ENCODE peak calls at places on chromosomes 16 and 17, in seven cellular contexts. One of them, this sample, is unnamed.

GRCh38 chr17:27888072-27888471 is 5.1 kb downstream of the LYRM9 start:
- DNase-seq in aorta: no peak
- DNase-seq in IMR-90: no peak
- DNase-seq in mammary epithelial cell: no peak
- DNase-seq in stomach: no peak
- DNase-seq in dorsolateral prefrontal cortex: no peak
- DNase-seq in SJCRH30: no peak
- DNase-seq in this sample: no peak

GRCh38 chr16:30473231-30474061 is 904 bp downstream of the ITGAL start:
- DNase-seq in aorta: peak
- DNase-seq in mammary epithelial cell: no peak
- DNase-seq in IMR-90: no peak
- DNase-seq in dorsolateral prefrontal cortex: no peak
- DNase-seq in stomach: no peak
- DNase-seq in SJCRH30: no peak
- DNase-seq in this sample: no peak

GRCh38 chr17:56824503-56824902 is 9.2 kb downstream of the C17orf67 start:
- DNase-seq in stomach: no peak
- DNase-seq in mammary epithelial cell: no peak
- DNase-seq in dorsolateral prefrontal cortex: no peak
- DNase-seq in aorta: no peak
- DNase-seq in SJCRH30: peak
- DNase-seq in IMR-90: no peak
- DNase-seq in this sample: no peak

GRCh38 chr16:51607202-51607756 is 456.2 kb upstream of the SALL1 start:
- DNase-seq in IMR-90: no peak
- DNase-seq in aorta: no peak
- DNase-seq in SJCRH30: no peak
- DNase-seq in dorsolateral prefrontal cortex: no peak
- DNase-seq in stomach: no peak
- DNase-seq in mammary epithelial cell: no peak
- DNase-seq in this sample: no peak

GRCh38 chr16:56965939-56966515 is 4.3 kb downstream of the CETP start:
- DNase-seq in aorta: no peak
- DNase-seq in dorsolateral prefrontal cortex: no peak
- DNase-seq in stomach: no peak
- DNase-seq in mammary epithelial cell: no peak
- DNase-seq in SJCRH30: no peak
- DNase-seq in IMR-90: no peak
- DNase-seq in this sample: no peak

GRCh38 chr16:28212532-28212873 is 738 bp upstream of the XPO6 start:
- DNase-seq in IMR-90: peak
- DNase-seq in dorsolateral prefrontal cortex: no peak
- DNase-seq in mammary epithelial cell: peak
- DNase-seq in SJCRH30: peak
- DNase-seq in aorta: no peak
- DNase-seq in stomach: no peak
- DNase-seq in this sample: no peak

GRCh38 chr16:85941863-85942644 is 43.1 kb downstream of the IRF8 start:
- DNase-seq in dorsolateral prefrontal cortex: no peak
- DNase-seq in mammary epithelial cell: no peak
- DNase-seq in IMR-90: no peak
- DNase-seq in SJCRH30: no peak
- DNase-seq in stomach: no peak
- DNase-seq in aorta: no peak
- DNase-seq in this sample: no peak

GRCh38 chr16:3640632-3641501 is 13.6 kb upstream of the DNASE1 start:
- DNase-seq in SJCRH30: no peak
- DNase-seq in stomach: no peak
- DNase-seq in mammary epithelial cell: no peak
- DNase-seq in dorsolateral prefrontal cortex: no peak
- DNase-seq in aorta: no peak
- DNase-seq in IMR-90: no peak
- DNase-seq in this sample: no peak

GRCh38 chr16:23901178-23902131 is 65.7 kb downstream of the PRKCB start:
- DNase-seq in mammary epithelial cell: no peak
- DNase-seq in IMR-90: no peak
- DNase-seq in stomach: no peak
- DNase-seq in dorsolateral prefrontal cortex: no peak
- DNase-seq in SJCRH30: no peak
- DNase-seq in aorta: no peak
- DNase-seq in this sample: no peak

GRCh38 chr17:59804910-59805381 is 87.8 kb downstream of the TUBD1 start:
- DNase-seq in SJCRH30: no peak
- DNase-seq in mammary epithelial cell: no peak
- DNase-seq in stomach: no peak
- DNase-seq in IMR-90: no peak
- DNase-seq in aorta: no peak
- DNase-seq in dorsolateral prefrontal cortex: no peak
- DNase-seq in this sample: no peak

GRCh38 chr17:78957076-78957475 is 22.6 kb downstream of the LGALS3BP start:
- DNase-seq in mammary epithelial cell: no peak
- DNase-seq in dorsolateral prefrontal cortex: no peak
- DNase-seq in IMR-90: peak
- DNase-seq in SJCRH30: no peak
- DNase-seq in stomach: peak
- DNase-seq in aorta: no peak
- DNase-seq in this sample: no peak

GRCh38 chr17:8188408-8188839 is 1.6 kb downstream of the BORCS6 start:
- DNase-seq in mammary epithelial cell: no peak
- DNase-seq in IMR-90: no peak
- DNase-seq in SJCRH30: no peak
- DNase-seq in dorsolateral prefrontal cortex: no peak
- DNase-seq in stomach: no peak
- DNase-seq in aorta: peak
- DNase-seq in this sample: no peak

GRCh38 chr17:36812762-36813161 is 124.5 kb upstream of the LHX1 start:
- DNase-seq in SJCRH30: no peak
- DNase-seq in IMR-90: no peak
- DNase-seq in mammary epithelial cell: no peak
- DNase-seq in aorta: no peak
- DNase-seq in dorsolateral prefrontal cortex: no peak
- DNase-seq in stomach: no peak
- DNase-seq in this sample: no peak

GRCh38 chr17:74833501-74834361 is 26.0 kb downstream of the GRIN2C start:
- DNase-seq in SJCRH30: no peak
- DNase-seq in aorta: peak
- DNase-seq in mammary epithelial cell: peak
- DNase-seq in dorsolateral prefrontal cortex: no peak
- DNase-seq in IMR-90: peak
- DNase-seq in stomach: no peak
- DNase-seq in this sample: peak

GRCh38 chr17:78898947-78899346 is 4.1 kb downstream of the CEP295NL start:
- DNase-seq in aorta: no peak
- DNase-seq in mammary epithelial cell: no peak
- DNase-seq in stomach: no peak
- DNase-seq in IMR-90: no peak
- DNase-seq in dorsolateral prefrontal cortex: no peak
- DNase-seq in SJCRH30: no peak
- DNase-seq in this sample: no peak

GRCh38 chr16:53518550-53519416 is 15.8 kb upstream of the AKTIP start:
- DNase-seq in IMR-90: peak
- DNase-seq in SJCRH30: peak
- DNase-seq in aorta: no peak
- DNase-seq in stomach: peak
- DNase-seq in dorsolateral prefrontal cortex: no peak
- DNase-seq in mammary epithelial cell: no peak
- DNase-seq in this sample: peak
- H3K4me3 ChIP-seq in IMR-90: no peak
- H3K4me3 ChIP-seq in SJCRH30: no peak
- H3K4me3 ChIP-seq in aorta: no peak
- H3K4me3 ChIP-seq in stomach: no peak
- H3K4me3 ChIP-seq in dorsolateral prefrontal cortex: no peak
- H3K4me3 ChIP-seq in mammary epithelial cell: no peak
- H3K4me3 ChIP-seq in this sample: no peak

DNA sequence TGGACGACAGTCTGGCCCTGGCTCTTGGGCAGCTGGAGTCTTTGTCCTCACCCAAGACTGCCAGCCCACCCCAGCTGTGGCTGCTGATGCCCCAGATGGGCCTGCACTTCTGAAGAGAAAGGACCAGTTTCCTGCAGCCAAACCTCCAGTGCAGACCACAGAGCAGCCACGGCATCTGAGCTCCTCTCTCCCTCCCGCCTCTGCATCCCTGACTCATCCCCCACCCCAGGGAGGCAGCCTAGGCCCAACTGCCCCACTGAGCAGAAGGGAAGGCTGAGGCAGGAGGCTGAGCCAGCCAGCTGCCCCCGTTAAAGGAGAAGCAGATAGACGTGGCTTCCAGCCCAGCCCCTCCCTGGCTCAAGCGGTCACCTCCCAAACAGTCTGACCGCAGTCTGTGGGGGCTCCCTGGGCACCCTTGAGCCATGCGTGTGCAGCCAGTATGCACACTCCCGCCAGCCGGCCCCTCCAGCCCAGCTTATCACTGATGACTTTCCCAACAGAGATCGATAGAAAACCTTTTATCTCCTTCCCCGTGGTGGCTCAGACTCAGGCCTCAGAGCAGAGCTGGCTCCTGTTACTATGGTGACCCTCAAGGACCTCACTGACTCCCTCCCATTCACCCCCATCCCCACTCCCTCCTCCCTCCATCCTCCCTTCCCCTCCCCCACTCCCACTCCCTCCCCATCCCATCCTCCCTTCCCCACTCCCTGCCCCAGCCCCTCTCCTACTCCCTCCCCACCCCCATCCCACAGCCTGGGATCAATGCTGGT is 12.0 kb upstream of the RAI1 start:
- DNase-seq in IMR-90: peak
- DNase-seq in mammary epithelial cell: no peak
- DNase-seq in dorsolateral prefrontal cortex: no peak
- DNase-seq in SJCRH30: peak
- DNase-seq in stomach: no peak
- DNase-seq in aorta: no peak
- DNase-seq in this sample: no peak
- H3K27ac ChIP-seq in IMR-90: no peak
- H3K27ac ChIP-seq in mammary epithelial cell: no peak
- H3K27ac ChIP-seq in dorsolateral prefrontal cortex: no peak
- H3K27ac ChIP-seq in SJCRH30: no peak
- H3K27ac ChIP-seq in stomach: no peak
- H3K27ac ChIP-seq in aorta: no peak
- H3K27ac ChIP-seq in this sample: peak

GRCh38 chr17:76307966-76308338 is at the start of gene QRICH2:
- DNase-seq in SJCRH30: no peak
- DNase-seq in IMR-90: no peak
- DNase-seq in dorsolateral prefrontal cortex: no peak
- DNase-seq in aorta: no peak
- DNase-seq in stomach: no peak
- DNase-seq in mammary epithelial cell: no peak
- DNase-seq in this sample: no peak

GRCh38 chr17:76309461-76309860 is 1.4 kb upstream of the QRICH2 start:
- DNase-seq in mammary epithelial cell: no peak
- DNase-seq in stomach: no peak
- DNase-seq in IMR-90: no peak
- DNase-seq in dorsolateral prefrontal cortex: no peak
- DNase-seq in aorta: no peak
- DNase-seq in SJCRH30: no peak
- DNase-seq in this sample: no peak

GRCh38 chr17:76304226-76305134 is 3.6 kb downstream of the QRICH2 start:
- DNase-seq in stomach: no peak
- DNase-seq in mammary epithelial cell: no peak
- DNase-seq in dorsolateral prefrontal cortex: no peak
- DNase-seq in IMR-90: no peak
- DNase-seq in SJCRH30: no peak
- DNase-seq in aorta: peak
- DNase-seq in this sample: no peak

DNA sequence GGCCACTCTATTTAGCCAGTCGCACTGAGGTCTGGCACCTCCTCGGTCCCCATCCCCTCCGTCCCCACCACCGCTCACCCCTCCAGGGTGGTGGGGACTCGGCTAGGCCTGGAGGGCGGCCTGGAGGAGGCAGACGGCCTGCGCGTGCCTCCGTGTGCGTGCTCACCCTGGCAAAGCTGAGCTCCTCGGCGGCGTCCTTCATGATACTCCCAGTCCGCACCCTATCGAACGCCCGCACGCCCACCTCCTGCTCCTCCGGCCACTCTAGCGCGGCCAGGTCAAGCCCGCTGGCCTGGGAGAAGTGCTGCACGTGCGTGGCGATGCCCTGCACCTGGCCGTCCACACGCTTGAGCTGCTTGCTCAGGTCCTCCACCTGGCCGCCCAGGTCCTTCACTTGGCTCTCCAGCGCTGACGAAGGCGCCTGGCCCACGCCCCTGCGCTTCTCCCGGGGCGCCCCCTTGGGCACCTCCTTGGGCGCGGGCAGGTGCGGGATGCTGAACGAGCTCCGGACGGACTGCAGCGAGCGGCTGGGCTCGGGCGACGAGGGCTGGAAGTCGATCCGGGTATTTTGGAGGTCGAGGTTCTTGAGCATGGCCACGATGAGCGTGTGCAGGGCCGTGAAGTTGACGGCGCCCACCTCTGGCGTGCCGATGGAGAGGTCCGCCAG is 644 bp downstream of the QRICH2 start:
- DNase-seq in stomach: no peak
- DNase-seq in SJCRH30: no peak
- DNase-seq in IMR-90: no peak
- DNase-seq in aorta: no peak
- DNase-seq in dorsolateral prefrontal cortex: no peak
- DNase-seq in mammary epithelial cell: no peak
- DNase-seq in this sample: no peak
- H3K4me3 ChIP-seq in stomach: no peak
- H3K4me3 ChIP-seq in SJCRH30: no peak
- H3K4me3 ChIP-seq in IMR-90: no peak
- H3K4me3 ChIP-seq in aorta: no peak
- H3K4me3 ChIP-seq in dorsolateral prefrontal cortex: no peak
- H3K4me3 ChIP-seq in mammary epithelial cell: no peak
- H3K4me3 ChIP-seq in this sample: no peak

GRCh38 chr17:72901657-72902056 is 190.8 kb downstream of the SLC39A11 start:
- DNase-seq in mammary epithelial cell: no peak
- DNase-seq in dorsolateral prefrontal cortex: no peak
- DNase-seq in stomach: no peak
- DNase-seq in aorta: no peak
- DNase-seq in IMR-90: no peak
- DNase-seq in SJCRH30: no peak
- DNase-seq in this sample: no peak

GRCh38 chr17:72900542-72900941 is 191.9 kb downstream of the SLC39A11 start:
- DNase-seq in SJCRH30: no peak
- DNase-seq in mammary epithelial cell: no peak
- DNase-seq in IMR-90: peak
- DNase-seq in aorta: no peak
- DNase-seq in dorsolateral prefrontal cortex: no peak
- DNase-seq in stomach: no peak
- DNase-seq in this sample: no peak

GRCh38 chr17:72906306-72906705 is 186.2 kb downstream of the SLC39A11 start:
- DNase-seq in dorsolateral prefrontal cortex: no peak
- DNase-seq in mammary epithelial cell: no peak
- DNase-seq in aorta: no peak
- DNase-seq in stomach: no peak
- DNase-seq in SJCRH30: no peak
- DNase-seq in IMR-90: no peak
- DNase-seq in this sample: no peak

GRCh38 chr17:72901098-72901497 is 191.4 kb downstream of the SLC39A11 start:
- DNase-seq in mammary epithelial cell: no peak
- DNase-seq in IMR-90: no peak
- DNase-seq in aorta: no peak
- DNase-seq in stomach: no peak
- DNase-seq in dorsolateral prefrontal cortex: no peak
- DNase-seq in SJCRH30: no peak
- DNase-seq in this sample: no peak

DNA sequence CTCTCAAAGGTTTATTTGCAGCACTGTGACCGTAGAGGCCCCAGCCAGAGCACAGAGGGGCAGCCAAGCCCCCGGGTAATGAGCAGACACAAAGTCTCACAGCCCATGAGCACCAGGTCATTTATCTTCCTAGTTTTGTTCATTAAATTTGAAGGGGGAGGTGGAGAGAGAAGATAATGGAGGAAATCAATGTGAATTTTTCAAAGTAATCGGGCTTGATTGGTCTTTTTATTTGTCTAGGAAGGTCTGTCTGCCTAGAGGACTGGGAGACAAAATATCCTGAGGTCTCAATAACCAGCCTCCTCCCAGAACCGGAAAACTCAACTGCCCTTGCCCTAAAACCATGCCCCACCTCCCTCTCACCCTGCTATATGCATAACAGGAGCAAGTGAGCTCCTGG is 189.0 kb downstream of the SLC39A11 start:
- DNase-seq in mammary epithelial cell: no peak
- DNase-seq in SJCRH30: no peak
- DNase-seq in stomach: no peak
- DNase-seq in aorta: no peak
- DNase-seq in dorsolateral prefrontal cortex: no peak
- DNase-seq in IMR-90: no peak
- DNase-seq in this sample: no peak
- H3K27ac ChIP-seq in mammary epithelial cell: no peak
- H3K27ac ChIP-seq in SJCRH30: no peak
- H3K27ac ChIP-seq in stomach: no peak
- H3K27ac ChIP-seq in aorta: no peak
- H3K27ac ChIP-seq in dorsolateral prefrontal cortex: no peak
- H3K27ac ChIP-seq in IMR-90: no peak
- H3K27ac ChIP-seq in this sample: no peak